ENCODE peak calls at places on chromosomes 6 and 20, in ten cellular contexts. Y, F, C, D, Z, R, J, Q, L and I are unnamed samples.
A peak's percentile ranks its signal among the peaks of the same experiment; 100 is the strongest.

GRCh38 chr20:58081842-58082241 is 146.6 kb downstream of the ANKRD60 start:
- DNase-seq in Y (no peak), F (no peak), C (no peak), D (no peak), Z (no peak), R (no peak), J (no peak), Q (no peak), L (no peak), I (no peak)

GRCh38 chr20:49658508-49658907 is 55.2 kb downstream of the B4GALT5 start:
- DNase-seq in Y (peak; percentile 83), F (no peak), C (no peak), D (no peak), Z (no peak), R (no peak), J (no peak), Q (no peak), L (no peak), I (no peak)

GRCh38 chr6:7991992-7992815 is 72.0 kb downstream of the BLOC1S5 start:
- DNase-seq in Y (peak; percentile 59), F (no peak), C (no peak), D (no peak), Z (no peak), R (peak; percentile 91), J (no peak), Q (no peak), L (no peak), I (peak; percentile 37)

GRCh38 chr6:3823671-3824070 is 25.5 kb upstream of the FAM50B start:
- DNase-seq in Y (no peak), F (no peak), C (no peak), D (no peak), Z (no peak), R (no peak), J (no peak), Q (no peak), L (no peak), I (no peak)

GRCh38 chr20:8363970-8364733 is 232.1 kb downstream of the PLCB1 start:
- DNase-seq in Y (no peak), F (no peak), C (no peak), D (no peak), Z (no peak), R (no peak), J (no peak), Q (no peak), L (no peak), I (no peak)

GRCh38 chr6:20334961-20335360 is 66.7 kb upstream of the E2F3 start:
- DNase-seq in Y (no peak), F (no peak), C (no peak), D (no peak), Z (no peak), R (no peak), J (no peak), Q (no peak), L (no peak), I (no peak)

GRCh38 chr6:142200846-142201628 is 54.0 kb downstream of the VTA1 start:
- DNase-seq in Y (no peak), F (no peak), C (no peak), D (no peak), Z (no peak), R (no peak), J (no peak), Q (no peak), L (no peak), I (no peak)

GRCh38 chr20:36467076-36467999 is 74.0 kb upstream of the MYL9 start:
- DNase-seq in Y (no peak), F (peak; percentile 78), C (no peak), D (peak; percentile 64), Z (no peak), R (no peak), J (no peak), Q (no peak), L (peak; percentile 65), I (peak; percentile 51)

DNA sequence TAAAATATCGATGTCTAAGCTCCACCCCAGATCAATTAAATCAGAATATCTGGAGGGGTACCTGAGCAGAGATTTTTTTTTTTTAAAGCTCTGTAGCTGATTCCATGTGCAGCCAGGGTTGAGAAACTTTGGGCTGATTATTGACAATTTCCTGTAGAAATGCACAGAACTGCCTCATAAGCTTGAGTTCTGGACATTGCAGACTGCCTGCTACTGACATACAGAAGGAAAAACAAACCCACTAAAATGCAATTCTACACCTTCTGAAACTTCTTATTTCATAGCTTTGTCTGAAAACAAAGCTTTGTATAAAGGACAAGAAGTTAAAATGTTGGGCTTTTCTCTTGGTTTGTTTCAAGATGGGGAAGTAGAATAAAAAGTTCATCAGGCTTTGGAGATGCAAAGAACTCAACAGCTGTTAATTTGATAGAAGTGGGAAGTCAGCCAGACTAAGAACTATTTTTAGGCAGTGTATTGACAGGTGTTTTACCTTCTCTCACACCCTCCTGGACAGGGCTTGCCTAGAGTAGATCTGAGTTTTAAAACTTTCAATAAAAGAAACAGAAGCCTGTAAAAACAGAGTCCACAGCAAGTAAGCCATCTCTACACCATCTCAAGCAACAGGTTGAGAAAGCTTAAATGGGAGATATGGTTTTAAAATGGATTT is 147.7 kb downstream of the KCNQ5 start:
- DNase-seq in Y (no peak), F (no peak), C (no peak), D (no peak), Z (no peak), R (no peak), J (no peak), Q (no peak), L (no peak), I (no peak)
- H3K27me3 ChIP-seq in Y (no peaks in the 10 kb centered on the region), F (no peaks in the 10 kb centered on the region), C (no peaks in the 10 kb centered on the region), D (no peaks in the 10 kb centered on the region), Z (no peaks in the 10 kb centered on the region), R (no peaks in the 10 kb centered on the region), J (no peaks in the 10 kb centered on the region), Q (no peaks in the 10 kb centered on the region), L (no peaks in the 10 kb centered on the region), I (no peaks in the 10 kb centered on the region)

GRCh38 chr20:50743087-50743486 is 11.7 kb downstream of the PARD6B start:
- DNase-seq in Y (no peak), F (no peak), C (no peak), D (no peak), Z (no peak), R (no peak), J (no peak), Q (no peak), L (no peak), I (no peak)

GRCh38 chr20:50745634-50746137 is 14.3 kb downstream of the PARD6B start:
- DNase-seq in Y (no peak), F (no peak), C (no peak), D (no peak), Z (no peak), R (no peak), J (no peak), Q (no peak), L (no peak), I (no peak)

GRCh38 chr20:50747275-50747674 is 15.9 kb downstream of the PARD6B start:
- DNase-seq in Y (no peak), F (no peak), C (no peak), D (no peak), Z (no peak), R (no peak), J (no peak), Q (no peak), L (no peak), I (no peak)

GRCh38 chr20:50746138-50746940 is 15.0 kb downstream of the PARD6B start:
- DNase-seq in Y (no peak), F (no peak), C (no peak), D (no peak), Z (no peak), R (no peak), J (no peak), Q (no peak), L (no peak), I (no peak)

GRCh38 chr20:50744143-50744792 is 12.9 kb downstream of the PARD6B start:
- DNase-seq in Y (peak; percentile 36), F (no peak), C (peak; percentile 69), D (no peak), Z (peak; percentile 67), R (peak; percentile 84), J (peak; percentile 27), Q (peak; percentile 56), L (peak; percentile 56), I (no peak)
- TF ChIP-seq CTCF in Y (peak; percentile 19), F (no peak), C (no peak), D (peak; percentile 13), Z (peak; percentile 38), R (peak; percentile 63), J (peak; percentile 32), Q (no peak), L (peak; percentile 51), I (no peak)

DNA sequence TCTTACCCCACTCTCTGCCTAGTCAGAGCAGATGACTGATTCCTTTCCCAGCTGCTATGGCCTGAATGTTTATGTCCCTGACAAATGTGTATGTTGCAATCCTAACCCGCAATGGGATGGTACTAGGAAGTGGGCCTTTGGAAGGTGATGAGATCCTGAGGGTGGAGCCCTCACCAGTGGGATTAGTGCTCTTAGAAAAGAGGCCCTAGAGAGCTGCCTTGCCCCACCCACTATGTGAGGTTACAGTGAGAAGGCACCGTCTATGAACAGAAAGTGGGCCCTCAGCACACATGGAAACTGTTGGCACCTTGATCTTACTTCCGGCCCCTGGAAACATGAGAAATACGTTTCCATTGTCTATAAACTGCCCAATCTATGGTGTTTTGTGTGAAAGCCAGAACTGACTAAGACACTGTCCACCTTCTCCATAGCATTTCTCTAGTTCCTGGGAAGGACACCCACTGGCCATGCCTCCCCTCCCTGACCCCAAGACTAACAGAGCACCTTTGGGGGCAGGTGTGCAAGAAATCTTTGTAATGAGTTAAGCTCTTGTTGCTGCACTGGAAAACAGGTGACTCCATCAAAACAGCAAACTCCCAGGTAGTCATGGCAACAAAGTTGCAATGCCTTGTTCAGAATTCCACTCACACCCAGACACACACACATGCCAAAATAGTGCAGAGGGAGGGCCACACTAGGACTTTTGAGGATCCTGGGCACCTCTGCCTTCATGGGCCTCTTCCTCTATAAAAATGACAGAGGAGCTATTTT is 16.2 kb downstream of the GABRR2 start:
- DNase-seq in Y (no peak), F (no peak), C (no peak), D (no peak), Z (no peak), R (peak; percentile 15), J (no peak), Q (no peak), L (no peak), I (no peak)
- H3K27me3 ChIP-seq in Y (no peaks in the 10 kb centered on the region), F (no peaks in the 10 kb centered on the region), C (no peaks in the 10 kb centered on the region), D (no peaks in the 10 kb centered on the region), Z (no peaks in the 10 kb centered on the region), R (peaks cover 19% of the 10 kb centered on the region), J (no peaks in the 10 kb centered on the region), Q (no peaks in the 10 kb centered on the region), L (no peaks in the 10 kb centered on the region), I (no peaks in the 10 kb centered on the region)

DNA sequence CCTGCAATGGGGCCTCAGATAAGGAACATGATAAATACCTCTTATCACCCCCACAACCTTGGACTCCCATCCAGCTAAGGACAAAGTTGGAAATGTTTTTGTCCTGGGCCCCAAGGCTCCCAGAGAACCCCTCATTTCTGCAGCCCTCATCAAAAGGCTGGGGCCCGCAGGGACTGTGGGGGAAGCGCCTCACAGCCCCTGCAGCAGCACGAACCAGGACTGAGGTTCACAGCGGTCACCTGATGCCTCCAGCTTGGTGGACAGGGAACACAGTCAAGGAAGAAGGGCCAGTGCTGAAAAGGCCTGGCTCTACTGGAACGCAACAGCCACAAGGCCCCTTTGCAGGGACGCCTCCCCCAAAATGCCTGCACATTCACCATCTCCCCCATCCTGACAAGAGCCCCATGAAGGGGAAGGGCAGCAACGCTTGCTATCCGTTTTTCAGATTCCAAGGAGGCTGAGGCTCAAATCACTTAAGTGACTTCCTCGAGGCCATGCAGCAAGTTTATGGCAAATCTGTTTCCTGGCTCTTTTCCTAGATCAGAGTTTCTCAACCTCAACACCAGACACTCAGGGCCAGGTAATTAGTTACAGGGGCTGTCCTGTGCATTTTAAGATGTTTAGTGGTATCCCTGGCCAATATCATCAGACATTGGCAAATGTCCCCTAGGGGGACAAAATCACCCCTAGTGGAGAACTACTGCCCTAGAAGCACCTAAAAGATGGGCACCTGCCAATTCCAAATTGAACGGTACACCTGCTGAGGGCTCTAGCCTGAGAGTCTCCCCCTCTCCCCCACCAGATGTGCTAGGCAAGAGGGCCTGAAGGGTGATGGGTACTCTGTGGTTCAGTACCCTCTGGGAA is 10.5 kb downstream of the TFEB start:
- DNase-seq in Y (no peak), F (no peak), C (no peak), D (no peak), Z (no peak), R (no peak), J (no peak), Q (no peak), L (no peak), I (no peak)
- TF ChIP-seq CTCF in Y (no peak), F (no peak), C (no peak), D (no peak), Z (no peak), R (peak; percentile 10), J (no peak), Q (no peak), L (no peak), I (no peak)